ENCODE peak calls at places on chromosomes 5 and 9, in eight cellular contexts. T is PC-3, F is SK-N-SH, C is HCT116, N is neural progenitor cell, S is MM.1S, W is GM23338, Q is hepatocyte. V is an unnamed sample.
A peak's percentile ranks its signal among the peaks of the same experiment; 100 is the strongest.

GRCh38 chr5:111997308-111998159 is 240.5 kb upstream of the NREP start:
- DNase-seq in S (no peak), C (peak; percentile 13), W (no peak), N (no peak), F (no peak), T (peak; percentile 96), Q (peak; percentile 39), V (no peak)

GRCh38 chr9:111163738-111164399 is 125.6 kb upstream of the LPAR1 start:
- DNase-seq in F (no peak), S (no peak), C (no peak), Q (no peak), W (no peak), N (no peak), T (no peak), V (no peak)

GRCh38 chr5:111757582-111758283 is 739 bp upstream of the NREP start:
- DNase-seq in C (peak; percentile 55), T (peak; percentile 88), S (peak; percentile 83), N (peak; percentile 83), Q (peak; percentile 89), W (peak; percentile 81), F (peak; percentile 91), V (peak; percentile 88)

GRCh38 chr5:143582176-143582575 is 178.7 kb upstream of the NR3C1 start:
- DNase-seq in N (no peak), Q (no peak), W (peak; percentile 28), T (no peak), S (peak; percentile 72), C (no peak), F (no peak), V (no peak)

GRCh38 chr5:180070726-180071417 is 687 bp downstream of the RNF130 start:
- DNase-seq in Q (peak; percentile 58), N (peak; percentile 54), W (peak; percentile 56), S (no peak), T (peak; percentile 37), C (no peak), F (peak; percentile 75), V (no peak)

GRCh38 chr9:128203842-128204551 is 818 bp downstream of the DNM1 start:
- DNase-seq in Q (peak; percentile 56), F (peak; percentile 86), C (no peak), N (peak; percentile 80), T (peak; percentile 28), W (peak; percentile 74), S (no peak), V (no peak)

GRCh38 chr5:154472871-154473580 is 5.0 kb downstream of the HAND1 start:
- DNase-seq in N (peak; percentile 47), Q (no peak), C (no peak), T (no peak), S (no peak), F (no peak), W (peak; percentile 80), V (no peak)

GRCh38 chr9:120868339-120868675 is 8.7 kb downstream of the PHF19 start:
- DNase-seq in Q (no peak), F (no peak), C (no peak), T (no peak), W (no peak), N (no peak), S (no peak), V (no peak)

GRCh38 chr5:81303563-81303962 is 2.2 kb downstream of the ZCCHC9 start:
- DNase-seq in Q (no peak), W (no peak), S (no peak), T (peak; percentile 92), C (no peak), N (no peak), F (no peak), V (no peak)

GRCh38 chr9:131191857-131192256 is 66.5 kb downstream of the NUP214 start:
- DNase-seq in T (no peak), Q (no peak), C (no peak), F (no peak), S (no peak), N (no peak), W (no peak), V (no peak)

GRCh38 chr9:102398205-102398604 is 596.9 kb upstream of the CYLC2 start:
- DNase-seq in F (no peak), W (no peak), S (peak; percentile 30), T (no peak), N (no peak), C (no peak), Q (no peak), V (no peak)

GRCh38 chr5:105639068-105639467 is 2031.7 kb downstream of the EFNA5 start:
- DNase-seq in N (peak; percentile 69), Q (peak; percentile 5), F (no peak), C (no peak), T (no peak), W (peak; percentile 59), S (no peak), V (no peak)

GRCh38 chr9:81826541-81826906 is 101.7 kb upstream of the SPATA31D4 start:
- DNase-seq in Q (peak; percentile 35), N (peak; percentile 34), T (no peak), C (no peak), W (no peak), F (no peak), S (no peak), V (no peak)

GRCh38 chr9:129596541-129597328 is 24.2 kb downstream of the C9orf50 start:
- DNase-seq in F (peak; percentile 79), N (peak; percentile 85), T (peak; percentile 25), C (peak; percentile 88), S (no peak), W (peak; percentile 88), Q (peak; percentile 80), V (no peak)

GRCh38 chr5:180352116-180352975 is 790 bp downstream of the GFPT2 start:
- DNase-seq in C (no peak), W (peak; percentile 43), Q (peak; percentile 48), S (no peak), F (peak; percentile 70), N (peak; percentile 76), T (no peak), V (no peak)

GRCh38 chr5:17146280-17146841 is 71.1 kb upstream of the BASP1 start:
- DNase-seq in F (no peak), Q (no peak), S (no peak), W (peak; percentile 21), T (no peak), N (no peak), C (no peak), V (no peak)

GRCh38 chr5:145975001-145975360 is 38.6 kb downstream of the SH3RF2 start:
- DNase-seq in W (no peak), S (no peak), F (no peak), N (no peak), Q (no peak), C (no peak), T (no peak), V (no peak)

GRCh38 chr5:173494446-173494845 is 122.0 kb downstream of the BOD1 start:
- DNase-seq in Q (no peak), W (no peak), S (no peak), C (no peak), T (no peak), F (no peak), N (no peak), V (no peak)

GRCh38 chr9:99274016-99274415 is 51.9 kb downstream of the SEC61B start:
- DNase-seq in Q (no peak), S (no peak), T (no peak), F (no peak), N (no peak), W (no peak), C (no peak), V (no peak)

GRCh38 chr5:145389047-145389446 is 446.1 kb downstream of the PRELID2 start:
- DNase-seq in F (no peak), T (no peak), S (no peak), Q (no peak), W (no peak), N (no peak), C (no peak), V (no peak)

GRCh38 chr5:159310492-159310891 is 19.8 kb downstream of the IL12B start:
- DNase-seq in C (no peak), S (peak; percentile 70), N (peak; percentile 72), Q (peak; percentile 74), F (no peak), T (peak; percentile 32), W (peak; percentile 78), V (no peak)

GRCh38 chr9:77142366-77142765 is 35.0 kb upstream of the VPS13A start:
- DNase-seq in S (no peak), Q (no peak), F (no peak), W (no peak), C (no peak), N (no peak), T (peak; percentile 4), V (no peak)

GRCh38 chr9:97703437-97704326 is 6.5 kb upstream of the XPA start:
- DNase-seq in T (peak; percentile 83), W (no peak), N (no peak), Q (peak; percentile 74), C (peak; percentile 87), F (peak; percentile 20), S (peak; percentile 63), V (no peak)

GRCh38 chr5:71830626-71831539 is 111.8 kb downstream of the CARTPT start:
- DNase-seq in S (no peak), C (no peak), Q (peak; percentile 70), W (peak; percentile 32), F (no peak), N (no peak), T (peak; percentile 72), V (no peak)

GRCh38 chr5:135212361-135213033 is 178.5 kb upstream of the PITX1 start:
- DNase-seq in Q (no peak), W (no peak), F (no peak), T (no peak), S (no peak), C (no peak), N (no peak), V (no peak)

GRCh38 chr5:69138796-69139195 is 28.2 kb upstream of the CCNB1 start:
- DNase-seq in F (no peak), S (no peak), T (no peak), Q (no peak), W (no peak), N (no peak), C (no peak), V (no peak)
- H3K36me3 ChIP-seq in F (peaks cover 6% of the 10 kb centered on the region), S (no peaks in the 10 kb centered on the region), T (no peaks in the 10 kb centered on the region), Q (no peaks in the 10 kb centered on the region), W (no peaks in the 10 kb centered on the region), N (no peaks in the 10 kb centered on the region), C (no peaks in the 10 kb centered on the region), V (peaks cover 2% of the 10 kb centered on the region)

DNA sequence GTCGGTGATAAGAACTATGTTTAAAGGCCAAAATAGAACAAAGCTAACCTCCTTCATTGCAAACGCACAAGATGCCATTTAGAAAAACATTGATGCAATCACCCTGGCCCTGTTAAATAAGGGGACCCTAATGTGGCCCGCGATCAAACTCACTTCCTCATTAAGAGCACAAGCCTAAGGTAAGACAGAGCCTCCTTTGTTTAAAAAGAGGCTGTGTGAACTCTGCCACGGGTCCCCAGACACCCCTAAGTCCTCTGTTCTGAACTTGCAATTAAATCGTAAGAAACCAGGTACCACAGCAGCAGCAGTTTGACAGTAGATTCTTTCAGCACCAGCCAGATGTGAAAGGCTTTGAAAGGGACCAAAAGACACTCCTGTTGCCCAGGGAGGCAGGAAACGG is 346.3 kb downstream of the TMEM167A start:
- DNase-seq in C (no peak), Q (no peak), W (peak; percentile 26), F (no peak), T (no peak), S (no peak), N (no peak), V (no peak)
- TF ChIP-seq EZH2phosphoT487 in C (no peak), Q (no peak), W (no peak), F (no peak), T (no peak), S (no peak), N (no peak), V (no peak)

GRCh38 chr9:95480346-95480745 is 36.4 kb downstream of the PTCH1 start:
- DNase-seq in W (no peak), F (no peak), S (no peak), Q (no peak), N (no peak), C (no peak), T (no peak), V (no peak)
- TF ChIP-seq CTCF in W (no peak), F (no peak), S (no peak), Q (no peak), N (no peak), C (no peak), T (no peak), V (no peak)

GRCh38 chr9:37146372-37146771 is 26.0 kb downstream of the ZCCHC7 start:
- DNase-seq in C (no peak), F (no peak), S (peak; percentile 57), W (no peak), N (no peak), T (no peak), Q (no peak), V (peak; percentile 61)
- H3K36me3 ChIP-seq in C (no peaks in the 10 kb centered on the region), F (peaks cover 21% of the 10 kb centered on the region), S (no peaks in the 10 kb centered on the region), W (no peaks in the 10 kb centered on the region), N (no peaks in the 10 kb centered on the region), T (no peaks in the 10 kb centered on the region), Q (no peaks in the 10 kb centered on the region), V (peaks cover 42% of the 10 kb centered on the region)